ENCODE peak calls at places on chromosome 20, in ten cellular contexts. One of them, this sample, is unnamed.

GRCh38 chr20:19926581-19926980 is 90.6 kb upstream of the NAA20 start:
- DNase-seq in CD4-positive, alpha-beta T cell: no peak
- DNase-seq in fibroblast of lung: no peak
- DNase-seq in HepG2: no peak
- DNase-seq in endothelial cell: no peak
- DNase-seq in Calu3: no peak
- DNase-seq in GM10248: no peak
- DNase-seq in GM13976: no peak
- DNase-seq in fibroblast of the aortic adventitia: peak; percentile 67
- DNase-seq in MCF 10A: no peak
- DNase-seq in this sample: no peak

GRCh38 chr20:41261790-41262717 is 55.5 kb downstream of the ZHX3 start:
- DNase-seq in CD4-positive, alpha-beta T cell: no peak
- DNase-seq in MCF 10A: peak; percentile 45
- DNase-seq in GM10248: no peak
- DNase-seq in GM13976: no peak
- DNase-seq in fibroblast of lung: no peak
- DNase-seq in fibroblast of the aortic adventitia: no peak
- DNase-seq in Calu3: no peak
- DNase-seq in HepG2: no peak
- DNase-seq in endothelial cell: no peak
- DNase-seq in this sample: no peak

GRCh38 chr20:38450412-38450975 is 15.4 kb upstream of the SNHG17 start:
- DNase-seq in MCF 10A: no peak
- DNase-seq in CD4-positive, alpha-beta T cell: no peak
- DNase-seq in GM13976: no peak
- DNase-seq in fibroblast of the aortic adventitia: peak; percentile 46
- DNase-seq in fibroblast of lung: no peak
- DNase-seq in HepG2: no peak
- DNase-seq in GM10248: no peak
- DNase-seq in endothelial cell: no peak
- DNase-seq in Calu3: no peak
- DNase-seq in this sample: peak; percentile 49

GRCh38 chr20:3911956-3912355 is 22.8 kb downstream of the PANK2 start:
- DNase-seq in fibroblast of the aortic adventitia: no peak
- DNase-seq in fibroblast of lung: no peak
- DNase-seq in MCF 10A: no peak
- DNase-seq in CD4-positive, alpha-beta T cell: no peak
- DNase-seq in Calu3: no peak
- DNase-seq in endothelial cell: no peak
- DNase-seq in GM13976: no peak
- DNase-seq in GM10248: no peak
- DNase-seq in HepG2: no peak
- DNase-seq in this sample: no peak

GRCh38 chr20:39106791-39107190 is 144.6 kb downstream of the DHX35 start:
- DNase-seq in GM13976: no peak
- DNase-seq in fibroblast of lung: no peak
- DNase-seq in fibroblast of the aortic adventitia: no peak
- DNase-seq in MCF 10A: no peak
- DNase-seq in Calu3: no peak
- DNase-seq in HepG2: no peak
- DNase-seq in endothelial cell: no peak
- DNase-seq in GM10248: no peak
- DNase-seq in CD4-positive, alpha-beta T cell: no peak
- DNase-seq in this sample: no peak

GRCh38 chr20:57650266-57650665 is 30.0 kb upstream of the ZBP1 start:
- DNase-seq in fibroblast of lung: no peak
- DNase-seq in Calu3: peak; percentile 25
- DNase-seq in HepG2: no peak
- DNase-seq in GM10248: peak; percentile 5
- DNase-seq in MCF 10A: no peak
- DNase-seq in fibroblast of the aortic adventitia: no peak
- DNase-seq in CD4-positive, alpha-beta T cell: no peak
- DNase-seq in endothelial cell: no peak
- DNase-seq in GM13976: no peak
- DNase-seq in this sample: no peak

GRCh38 chr20:53870426-53871199 is 199.8 kb downstream of the BCAS1 start:
- DNase-seq in GM13976: no peak
- DNase-seq in CD4-positive, alpha-beta T cell: no peak
- DNase-seq in HepG2: no peak
- DNase-seq in fibroblast of lung: no peak
- DNase-seq in GM10248: no peak
- DNase-seq in fibroblast of the aortic adventitia: no peak
- DNase-seq in endothelial cell: no peak
- DNase-seq in MCF 10A: no peak
- DNase-seq in Calu3: peak; percentile 32
- DNase-seq in this sample: no peak

GRCh38 chr20:1811621-1812498 is 83.3 kb upstream of the SIRPA start:
- DNase-seq in fibroblast of the aortic adventitia: no peak
- DNase-seq in endothelial cell: no peak
- DNase-seq in GM13976: no peak
- DNase-seq in HepG2: peak; percentile 99
- DNase-seq in CD4-positive, alpha-beta T cell: no peak
- DNase-seq in MCF 10A: no peak
- DNase-seq in GM10248: no peak
- DNase-seq in fibroblast of lung: no peak
- DNase-seq in Calu3: peak; percentile 47
- DNase-seq in this sample: no peak

GRCh38 chr20:21104466-21104761 is 1.7 kb downstream of the LINC00237 start:
- DNase-seq in endothelial cell: no peak
- DNase-seq in MCF 10A: no peak
- DNase-seq in CD4-positive, alpha-beta T cell: no peak
- DNase-seq in fibroblast of the aortic adventitia: no peak
- DNase-seq in fibroblast of lung: no peak
- DNase-seq in GM13976: no peak
- DNase-seq in Calu3: no peak
- DNase-seq in HepG2: no peak
- DNase-seq in GM10248: no peak
- DNase-seq in this sample: no peak

GRCh38 chr20:17427646-17428045 is 103.5 kb downstream of the BFSP1 start:
- DNase-seq in endothelial cell: no peak
- DNase-seq in Calu3: no peak
- DNase-seq in fibroblast of the aortic adventitia: no peak
- DNase-seq in GM10248: no peak
- DNase-seq in HepG2: no peak
- DNase-seq in GM13976: no peak
- DNase-seq in MCF 10A: peak; percentile 15
- DNase-seq in fibroblast of lung: no peak
- DNase-seq in CD4-positive, alpha-beta T cell: no peak
- DNase-seq in this sample: no peak

GRCh38 chr20:62051166-62051900 is 14.3 kb downstream of the TAF4 start:
- DNase-seq in fibroblast of the aortic adventitia: peak; percentile 31
- DNase-seq in GM10248: no peak
- DNase-seq in MCF 10A: no peak
- DNase-seq in CD4-positive, alpha-beta T cell: no peak
- DNase-seq in endothelial cell: no peak
- DNase-seq in fibroblast of lung: no peak
- DNase-seq in Calu3: no peak
- DNase-seq in GM13976: no peak
- DNase-seq in HepG2: no peak
- DNase-seq in this sample: no peak

GRCh38 chr20:57810511-57811372 is 100.9 kb upstream of the PMEPA1 start:
- DNase-seq in fibroblast of the aortic adventitia: no peak
- DNase-seq in HepG2: peak; percentile 32
- DNase-seq in GM13976: no peak
- DNase-seq in GM10248: no peak
- DNase-seq in CD4-positive, alpha-beta T cell: no peak
- DNase-seq in fibroblast of lung: no peak
- DNase-seq in MCF 10A: peak; percentile 37
- DNase-seq in endothelial cell: no peak
- DNase-seq in Calu3: peak; percentile 85
- DNase-seq in this sample: no peak

GRCh38 chr20:15364781-15365180 is 1027.4 kb upstream of the FLRT3 start:
- DNase-seq in fibroblast of the aortic adventitia: no peak
- DNase-seq in GM10248: no peak
- DNase-seq in CD4-positive, alpha-beta T cell: no peak
- DNase-seq in GM13976: no peak
- DNase-seq in HepG2: no peak
- DNase-seq in fibroblast of lung: no peak
- DNase-seq in endothelial cell: no peak
- DNase-seq in Calu3: no peak
- DNase-seq in MCF 10A: no peak
- DNase-seq in this sample: no peak

GRCh38 chr20:58889334-58890072 is 37.0 kb downstream of the GNAS start:
- DNase-seq in MCF 10A: peak; percentile 4
- DNase-seq in HepG2: no peak
- DNase-seq in fibroblast of the aortic adventitia: peak; percentile 20
- DNase-seq in Calu3: peak; percentile 26
- DNase-seq in fibroblast of lung: peak; percentile 19
- DNase-seq in CD4-positive, alpha-beta T cell: no peak
- DNase-seq in GM13976: no peak
- DNase-seq in GM10248: no peak
- DNase-seq in endothelial cell: no peak
- DNase-seq in this sample: no peak

GRCh38 chr20:43590036-43590391 is 723 bp upstream of the IFT52 start:
- DNase-seq in GM13976: peak; percentile 45
- DNase-seq in MCF 10A: no peak
- DNase-seq in fibroblast of lung: no peak
- DNase-seq in GM10248: peak; percentile 45
- DNase-seq in fibroblast of the aortic adventitia: no peak
- DNase-seq in Calu3: peak; percentile 29
- DNase-seq in endothelial cell: peak; percentile 18
- DNase-seq in CD4-positive, alpha-beta T cell: peak; percentile 3
- DNase-seq in HepG2: peak; percentile 30
- DNase-seq in this sample: peak; percentile 30

GRCh38 chr20:63519765-63520593 is 586 bp upstream of the PPDPF start:
- DNase-seq in endothelial cell: peak; percentile 76
- DNase-seq in GM10248: peak; percentile 77
- DNase-seq in fibroblast of lung: peak; percentile 46
- DNase-seq in CD4-positive, alpha-beta T cell: peak; percentile 57
- DNase-seq in GM13976: peak; percentile 83
- DNase-seq in MCF 10A: peak; percentile 30
- DNase-seq in Calu3: peak; percentile 84
- DNase-seq in HepG2: no peak
- DNase-seq in fibroblast of the aortic adventitia: no peak
- DNase-seq in this sample: peak; percentile 74
- TF ChIP-seq CTCF in endothelial cell: no peak
- TF ChIP-seq CTCF in GM10248: peak; percentile 8
- TF ChIP-seq CTCF in fibroblast of lung: peak; percentile 24
- TF ChIP-seq CTCF in CD4-positive, alpha-beta T cell: peak; percentile 36
- TF ChIP-seq CTCF in GM13976: no peak
- TF ChIP-seq CTCF in MCF 10A: peak; percentile 19
- TF ChIP-seq CTCF in Calu3: peak; percentile 60
- TF ChIP-seq CTCF in HepG2: peak; percentile 38
- TF ChIP-seq CTCF in fibroblast of the aortic adventitia: peak; percentile 36
- TF ChIP-seq CTCF in this sample: peak; percentile 32

GRCh38 chr20:50746138-50746940 is 15.0 kb downstream of the PARD6B start:
- DNase-seq in endothelial cell: no peak
- DNase-seq in HepG2: peak; percentile 99
- DNase-seq in GM13976: no peak
- DNase-seq in CD4-positive, alpha-beta T cell: no peak
- DNase-seq in fibroblast of lung: peak; percentile 27
- DNase-seq in MCF 10A: no peak
- DNase-seq in fibroblast of the aortic adventitia: no peak
- DNase-seq in GM10248: no peak
- DNase-seq in Calu3: peak; percentile 85
- DNase-seq in this sample: no peak

GRCh38 chr20:50743087-50743486 is 11.7 kb downstream of the PARD6B start:
- DNase-seq in GM13976: no peak
- DNase-seq in endothelial cell: no peak
- DNase-seq in fibroblast of the aortic adventitia: no peak
- DNase-seq in Calu3: no peak
- DNase-seq in fibroblast of lung: no peak
- DNase-seq in HepG2: no peak
- DNase-seq in GM10248: no peak
- DNase-seq in MCF 10A: no peak
- DNase-seq in CD4-positive, alpha-beta T cell: no peak
- DNase-seq in this sample: no peak

GRCh38 chr20:50747275-50747674 is 15.9 kb downstream of the PARD6B start:
- DNase-seq in GM10248: no peak
- DNase-seq in Calu3: no peak
- DNase-seq in MCF 10A: no peak
- DNase-seq in HepG2: no peak
- DNase-seq in GM13976: no peak
- DNase-seq in CD4-positive, alpha-beta T cell: no peak
- DNase-seq in fibroblast of the aortic adventitia: no peak
- DNase-seq in endothelial cell: no peak
- DNase-seq in fibroblast of lung: no peak
- DNase-seq in this sample: no peak

GRCh38 chr20:50745634-50746137 is 14.3 kb downstream of the PARD6B start:
- DNase-seq in endothelial cell: no peak
- DNase-seq in Calu3: no peak
- DNase-seq in MCF 10A: no peak
- DNase-seq in GM10248: no peak
- DNase-seq in HepG2: no peak
- DNase-seq in fibroblast of lung: no peak
- DNase-seq in CD4-positive, alpha-beta T cell: no peak
- DNase-seq in fibroblast of the aortic adventitia: no peak
- DNase-seq in GM13976: no peak
- DNase-seq in this sample: no peak

GRCh38 chr20:50744143-50744792 is 12.9 kb downstream of the PARD6B start:
- DNase-seq in GM13976: no peak
- DNase-seq in MCF 10A: peak; percentile 88
- DNase-seq in fibroblast of lung: peak; percentile 91
- DNase-seq in endothelial cell: no peak
- DNase-seq in CD4-positive, alpha-beta T cell: no peak
- DNase-seq in GM10248: no peak
- DNase-seq in Calu3: peak; percentile 73
- DNase-seq in fibroblast of the aortic adventitia: peak; percentile 91
- DNase-seq in HepG2: peak; percentile 96
- DNase-seq in this sample: no peak
- TF ChIP-seq CTCF in GM13976: no peak
- TF ChIP-seq CTCF in MCF 10A: peak; percentile 34
- TF ChIP-seq CTCF in fibroblast of lung: peak; percentile 45
- TF ChIP-seq CTCF in endothelial cell: no peak
- TF ChIP-seq CTCF in CD4-positive, alpha-beta T cell: no peak
- TF ChIP-seq CTCF in GM10248: no peak
- TF ChIP-seq CTCF in Calu3: no peak
- TF ChIP-seq CTCF in fibroblast of the aortic adventitia: peak; percentile 50
- TF ChIP-seq CTCF in HepG2: peak; percentile 81
- TF ChIP-seq CTCF in this sample: no peak

DNA sequence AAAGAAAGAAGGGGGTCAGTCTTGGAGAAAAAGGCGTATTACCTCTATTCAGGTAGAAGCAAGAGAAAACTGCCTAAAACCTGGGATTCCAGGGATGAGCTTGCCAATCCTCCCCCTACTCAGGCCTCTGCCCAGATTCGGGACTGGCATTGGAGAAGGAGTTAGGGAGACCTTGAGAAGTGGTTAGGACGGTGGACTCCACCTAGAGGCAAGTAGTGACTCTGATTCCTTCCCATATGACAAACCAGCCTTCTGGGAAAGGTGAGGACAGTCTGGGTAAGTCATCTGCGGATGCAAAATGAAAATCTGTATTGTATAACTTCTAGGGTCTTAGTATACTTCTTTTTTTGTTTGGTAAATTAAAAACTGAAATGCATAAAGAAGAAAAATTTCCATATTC is 43.8 kb downstream of the SLX4IP start:
- DNase-seq in MCF 10A: no peak
- DNase-seq in CD4-positive, alpha-beta T cell: no peak
- DNase-seq in Calu3: no peak
- DNase-seq in fibroblast of lung: no peak
- DNase-seq in fibroblast of the aortic adventitia: no peak
- DNase-seq in GM10248: no peak
- DNase-seq in HepG2: no peak
- DNase-seq in endothelial cell: no peak
- DNase-seq in GM13976: no peak
- DNase-seq in this sample: no peak
- TF ChIP-seq CTCF in MCF 10A: no peak
- TF ChIP-seq CTCF in CD4-positive, alpha-beta T cell: no peak
- TF ChIP-seq CTCF in Calu3: no peak
- TF ChIP-seq CTCF in fibroblast of lung: peak; percentile 4
- TF ChIP-seq CTCF in fibroblast of the aortic adventitia: no peak
- TF ChIP-seq CTCF in GM10248: no peak
- TF ChIP-seq CTCF in HepG2: no peak
- TF ChIP-seq CTCF in endothelial cell: no peak
- TF ChIP-seq CTCF in GM13976: no peak
- TF ChIP-seq CTCF in this sample: no peak

GRCh38 chr20:46139243-46139889 is 21.3 kb downstream of the CD40 start:
- DNase-seq in endothelial cell: no peak
- DNase-seq in fibroblast of the aortic adventitia: no peak
- DNase-seq in CD4-positive, alpha-beta T cell: no peak
- DNase-seq in MCF 10A: no peak
- DNase-seq in fibroblast of lung: no peak
- DNase-seq in Calu3: no peak
- DNase-seq in GM10248: no peak
- DNase-seq in HepG2: no peak
- DNase-seq in GM13976: no peak
- DNase-seq in this sample: no peak
- TF ChIP-seq CTCF in endothelial cell: no peak
- TF ChIP-seq CTCF in fibroblast of the aortic adventitia: no peak
- TF ChIP-seq CTCF in CD4-positive, alpha-beta T cell: no peak
- TF ChIP-seq CTCF in MCF 10A: no peak
- TF ChIP-seq CTCF in fibroblast of lung: no peak
- TF ChIP-seq CTCF in Calu3: no peak
- TF ChIP-seq CTCF in GM10248: no peak
- TF ChIP-seq CTCF in HepG2: no peak
- TF ChIP-seq CTCF in GM13976: no peak
- TF ChIP-seq CTCF in this sample: no peak

This sample was measured in activated CD8-positive, alpha-beta T cell treated with anti-CD3 and anti-CD28 coated beads for 36 hours.